ENCODE peak calls at places on chromosome 3, in five cellular contexts. Y, N, I, C and B are unnamed samples.

GRCh38 chr3:64958187-64958586 is 270.4 kb upstream of the ADAMTS9 start:
- DNase-seq in Y (no peak), N (no peak), I (no peak), C (no peak), B (no peak)

GRCh38 chr3:159866201-159866746 is 122.4 kb upstream of the IL12A start:
- DNase-seq in Y (no peak), N (no peak), I (no peak), C (peak), B (no peak)

GRCh38 chr3:150666167-150666566 is 37.6 kb downstream of the ERICH6 start:
- DNase-seq in Y (no peak), N (no peak), I (no peak), C (no peak), B (no peak)

GRCh38 chr3:191393146-191393545 is 62.8 kb upstream of the UTS2B start:
- DNase-seq in Y (no peak), N (no peak), I (no peak), C (no peak), B (no peak)

GRCh38 chr3:113783463-113783862 is 36.6 kb downstream of the ATP6V1A start:
- DNase-seq in Y (no peak), N (peak), I (no peak), C (peak), B (no peak)

GRCh38 chr3:139284221-139284620 is 59.6 kb upstream of the MRPS22 start:
- DNase-seq in Y (no peak), N (no peak), I (no peak), C (no peak), B (no peak)

GRCh38 chr3:47009225-47010049 is 30.0 kb downstream of the NBEAL2 start:
- DNase-seq in Y (peak), N (peak), I (peak), C (no peak), B (no peak)

GRCh38 chr3:119604878-119605277 is 7.2 kb downstream of the PLA1A start:
- DNase-seq in Y (no peak), N (no peak), I (no peak), C (no peak), B (no peak)

GRCh38 chr3:57755368-57756021 is 614 bp upstream of the SLMAP start:
- DNase-seq in Y (peak), N (no peak), I (peak), C (peak), B (peak)

GRCh38 chr3:158659454-158660237 is 12.8 kb downstream of the LXN start:
- DNase-seq in Y (no peak), N (peak), I (peak), C (peak), B (peak)

GRCh38 chr3:196016485-196016884 is 65.4 kb downstream of the TFRC start:
- DNase-seq in Y (no peak), N (peak), I (no peak), C (peak), B (no peak)

GRCh38 chr3:150805380-150805779 is 42.4 kb upstream of the SIAH2 start:
- DNase-seq in Y (no peak), N (no peak), I (no peak), C (no peak), B (no peak)

GRCh38 chr3:69675773-69676660 is 63.2 kb upstream of the MITF start:
- DNase-seq in Y (no peak), N (no peak), I (no peak), C (no peak), B (no peak)

GRCh38 chr3:58287354-58287753 is 18.7 kb upstream of the RPP14 start:
- DNase-seq in Y (no peak), N (no peak), I (peak), C (no peak), B (no peak)

GRCh38 chr3:139099968-139100817 is 55.5 kb upstream of the PRR23C start:
- DNase-seq in Y (no peak), N (no peak), I (no peak), C (no peak), B (no peak)

GRCh38 chr3:147008886-147009285 is 397.5 kb downstream of the ZIC4 start:
- DNase-seq in Y (no peak), N (peak), I (no peak), C (no peak), B (no peak)

GRCh38 chr3:131591394-131591990 is 88.7 kb upstream of the MRPL3 start:
- DNase-seq in Y (no peak), N (peak), I (no peak), C (no peak), B (no peak)

GRCh38 chr3:57749542-57749941 is 6.6 kb upstream of the SLMAP start:
- DNase-seq in Y (no peak), N (no peak), I (no peak), C (no peak), B (no peak)

GRCh38 chr3:95971573-95971972 is 842.8 kb upstream of the EPHA6 start:
- DNase-seq in Y (no peak), N (no peak), I (no peak), C (no peak), B (no peak)